ENCODE peak calls at places on chromosomes 16 and 17, in six cellular contexts. One of them, this sample, is unnamed. For H3K27me3, the result is how much of the 10 kb centered on the place peaks cover.

GRCh38 chr16:67546761-67547422 is 15.4 kb upstream of the CTCF start:
- DNase-seq in heart right ventricle: peak
- DNase-seq in mesendoderm: peak
- DNase-seq in left lung: peak
- DNase-seq in cardiac muscle cell: peak
- DNase-seq in aorta: peak
- DNase-seq in this sample: peak

GRCh38 chr16:89189358-89190025 is 10.8 kb downstream of the SLC22A31 start:
- DNase-seq in heart right ventricle: no peak
- DNase-seq in mesendoderm: no peak
- DNase-seq in left lung: peak
- DNase-seq in cardiac muscle cell: no peak
- DNase-seq in aorta: no peak
- DNase-seq in this sample: no peak

GRCh38 chr17:75334723-75335122 is 45.5 kb upstream of the SLC25A19 start:
- DNase-seq in heart right ventricle: no peak
- DNase-seq in mesendoderm: no peak
- DNase-seq in left lung: no peak
- DNase-seq in cardiac muscle cell: no peak
- DNase-seq in aorta: no peak
- DNase-seq in this sample: no peak

GRCh38 chr17:20256144-20256543 is 211.2 kb downstream of the LGALS9B start:
- DNase-seq in heart right ventricle: no peak
- DNase-seq in mesendoderm: no peak
- DNase-seq in left lung: no peak
- DNase-seq in cardiac muscle cell: no peak
- DNase-seq in aorta: no peak
- DNase-seq in this sample: no peak

GRCh38 chr17:60173304-60173807 is 23.6 kb downstream of the CA4 start:
- DNase-seq in heart right ventricle: no peak
- DNase-seq in mesendoderm: no peak
- DNase-seq in left lung: no peak
- DNase-seq in cardiac muscle cell: peak
- DNase-seq in aorta: no peak
- DNase-seq in this sample: no peak

GRCh38 chr16:68778551-68779231 is 41.6 kb downstream of the CDH1 start:
- DNase-seq in heart right ventricle: no peak
- DNase-seq in mesendoderm: peak
- DNase-seq in left lung: no peak
- DNase-seq in cardiac muscle cell: no peak
- DNase-seq in aorta: no peak
- DNase-seq in this sample: no peak

GRCh38 chr16:14300631-14301149 is 229.6 kb downstream of the MRTFB start:
- DNase-seq in heart right ventricle: peak
- DNase-seq in mesendoderm: peak
- DNase-seq in left lung: no peak
- DNase-seq in cardiac muscle cell: peak
- DNase-seq in aorta: peak
- DNase-seq in this sample: no peak

GRCh38 chr17:10001296-10001904 is 96.3 kb upstream of the RCVRN start:
- DNase-seq in heart right ventricle: no peak
- DNase-seq in mesendoderm: no peak
- DNase-seq in left lung: no peak
- DNase-seq in cardiac muscle cell: no peak
- DNase-seq in aorta: no peak
- DNase-seq in this sample: no peak

GRCh38 chr17:41621916-41622315 is 2.5 kb downstream of the KRT17 start:
- DNase-seq in heart right ventricle: no peak
- DNase-seq in mesendoderm: no peak
- DNase-seq in left lung: no peak
- DNase-seq in cardiac muscle cell: no peak
- DNase-seq in aorta: peak
- DNase-seq in this sample: no peak

GRCh38 chr17:50481648-50482047 is 3.0 kb downstream of the RSAD1 start:
- DNase-seq in heart right ventricle: no peak
- DNase-seq in mesendoderm: no peak
- DNase-seq in left lung: no peak
- DNase-seq in cardiac muscle cell: no peak
- DNase-seq in aorta: no peak
- DNase-seq in this sample: no peak

GRCh38 chr17:50482110-50482509 is 3.5 kb downstream of the RSAD1 start:
- DNase-seq in heart right ventricle: no peak
- DNase-seq in mesendoderm: no peak
- DNase-seq in left lung: peak
- DNase-seq in cardiac muscle cell: no peak
- DNase-seq in aorta: peak
- DNase-seq in this sample: no peak

GRCh38 chr17:50483266-50483665 is 4.6 kb downstream of the RSAD1 start:
- DNase-seq in heart right ventricle: no peak
- DNase-seq in mesendoderm: no peak
- DNase-seq in left lung: peak
- DNase-seq in cardiac muscle cell: no peak
- DNase-seq in aorta: peak
- DNase-seq in this sample: no peak

GRCh38 chr17:50482516-50482915 is 3.9 kb downstream of the RSAD1 start:
- DNase-seq in heart right ventricle: peak
- DNase-seq in mesendoderm: peak
- DNase-seq in left lung: peak
- DNase-seq in cardiac muscle cell: peak
- DNase-seq in aorta: peak
- DNase-seq in this sample: peak

DNA sequence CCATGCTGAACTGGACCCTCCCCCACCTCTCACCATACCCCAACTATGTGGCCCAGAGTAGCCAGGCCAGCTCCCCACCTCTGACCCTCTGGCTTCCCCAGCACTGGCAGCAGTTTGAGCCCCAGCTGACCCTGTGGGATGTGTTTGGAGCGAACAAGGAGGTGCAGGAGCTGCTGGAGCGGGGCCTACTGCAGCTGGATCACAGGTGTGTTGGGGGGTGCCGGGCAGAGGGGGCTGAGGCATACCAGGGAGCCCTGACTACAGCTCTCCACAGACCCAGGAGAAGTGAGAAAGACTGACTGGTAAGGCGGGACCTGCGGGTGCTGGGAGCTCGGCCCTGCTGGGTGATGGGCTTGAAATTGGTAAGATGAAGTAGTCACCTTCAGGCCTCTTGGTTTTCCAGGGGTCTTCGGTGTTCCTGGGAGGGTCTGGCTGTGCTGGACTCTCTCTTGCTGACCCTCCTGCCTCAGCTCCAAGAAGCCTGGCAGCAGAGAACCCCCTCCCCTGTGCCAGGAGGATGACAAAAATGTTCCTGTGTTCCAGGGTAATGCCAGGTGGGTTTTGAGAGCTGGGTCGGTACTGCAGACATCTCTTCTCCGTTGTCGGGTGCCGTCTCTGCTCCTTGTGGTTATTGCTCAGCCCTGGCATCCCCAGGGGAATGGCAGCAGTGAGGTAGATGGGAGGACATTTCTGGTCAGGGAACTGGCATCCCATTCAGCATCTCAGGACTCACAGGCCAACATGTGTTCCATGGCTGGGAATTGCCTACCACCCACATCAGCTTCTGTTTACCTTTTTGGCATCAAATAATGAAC is 5.9 kb downstream of the RSAD1 start:
- DNase-seq in heart right ventricle: no peak
- DNase-seq in mesendoderm: no peak
- DNase-seq in left lung: peak
- DNase-seq in cardiac muscle cell: no peak
- DNase-seq in aorta: peak
- DNase-seq in this sample: no peak
- H3K27me3 ChIP-seq in heart right ventricle: under half
- H3K27me3 ChIP-seq in mesendoderm: under half
- H3K27me3 ChIP-seq in left lung: under half
- H3K27me3 ChIP-seq in cardiac muscle cell: under half
- H3K27me3 ChIP-seq in aorta: under half
- H3K27me3 ChIP-seq in this sample: under half

GRCh38 chr16:75044800-75045361 is 46.1 kb downstream of the ZNRF1 start:
- DNase-seq in heart right ventricle: peak
- DNase-seq in mesendoderm: no peak
- DNase-seq in left lung: no peak
- DNase-seq in cardiac muscle cell: peak
- DNase-seq in aorta: no peak
- DNase-seq in this sample: no peak
- H3K27ac ChIP-seq in heart right ventricle: peak
- H3K27ac ChIP-seq in mesendoderm: no peak
- H3K27ac ChIP-seq in left lung: peak
- H3K27ac ChIP-seq in cardiac muscle cell: no peak
- H3K27ac ChIP-seq in aorta: no peak
- H3K27ac ChIP-seq in this sample: no peak

GRCh38 chr16:70769761-70770160 is 31.2 kb downstream of the VAC14 start:
- DNase-seq in heart right ventricle: no peak
- DNase-seq in mesendoderm: no peak
- DNase-seq in left lung: peak
- DNase-seq in cardiac muscle cell: no peak
- DNase-seq in aorta: no peak
- DNase-seq in this sample: no peak

GRCh38 chr16:70767377-70768204 is 33.4 kb downstream of the VAC14 start:
- DNase-seq in heart right ventricle: no peak
- DNase-seq in mesendoderm: no peak
- DNase-seq in left lung: peak
- DNase-seq in cardiac muscle cell: no peak
- DNase-seq in aorta: no peak
- DNase-seq in this sample: no peak

GRCh38 chr16:70770291-70770967 is 30.5 kb downstream of the VAC14 start:
- DNase-seq in heart right ventricle: no peak
- DNase-seq in mesendoderm: no peak
- DNase-seq in left lung: peak
- DNase-seq in cardiac muscle cell: no peak
- DNase-seq in aorta: no peak
- DNase-seq in this sample: no peak

GRCh38 chr16:70768205-70768580 is 32.8 kb downstream of the VAC14 start:
- DNase-seq in heart right ventricle: no peak
- DNase-seq in mesendoderm: no peak
- DNase-seq in left lung: peak
- DNase-seq in cardiac muscle cell: no peak
- DNase-seq in aorta: no peak
- DNase-seq in this sample: no peak

GRCh38 chr16:70769131-70769530 is 31.8 kb downstream of the VAC14 start:
- DNase-seq in heart right ventricle: no peak
- DNase-seq in mesendoderm: no peak
- DNase-seq in left lung: peak
- DNase-seq in cardiac muscle cell: no peak
- DNase-seq in aorta: no peak
- DNase-seq in this sample: no peak
- H3K27me3 ChIP-seq in heart right ventricle: under half
- H3K27me3 ChIP-seq in mesendoderm: under half
- H3K27me3 ChIP-seq in left lung: under half
- H3K27me3 ChIP-seq in cardiac muscle cell: under half
- H3K27me3 ChIP-seq in aorta: under half
- H3K27me3 ChIP-seq in this sample: under half

GRCh38 chr17:61496174-61496956 is 44.1 kb downstream of the TBX4 start:
- DNase-seq in heart right ventricle: no peak
- DNase-seq in mesendoderm: no peak
- DNase-seq in left lung: peak
- DNase-seq in cardiac muscle cell: no peak
- DNase-seq in aorta: no peak
- DNase-seq in this sample: no peak
- H3K27ac ChIP-seq in heart right ventricle: no peak
- H3K27ac ChIP-seq in mesendoderm: no peak
- H3K27ac ChIP-seq in left lung: no peak
- H3K27ac ChIP-seq in cardiac muscle cell: no peak
- H3K27ac ChIP-seq in aorta: no peak
- H3K27ac ChIP-seq in this sample: no peak

GRCh38 chr16:12511708-12512107 is 292.0 kb downstream of the CPPED1 start:
- DNase-seq in heart right ventricle: no peak
- DNase-seq in mesendoderm: no peak
- DNase-seq in left lung: no peak
- DNase-seq in cardiac muscle cell: no peak
- DNase-seq in aorta: peak
- DNase-seq in this sample: no peak
- H3K27me3 ChIP-seq in heart right ventricle: under half
- H3K27me3 ChIP-seq in mesendoderm: under half
- H3K27me3 ChIP-seq in left lung: under half
- H3K27me3 ChIP-seq in cardiac muscle cell: under half
- H3K27me3 ChIP-seq in aorta: under half
- H3K27me3 ChIP-seq in this sample: under half

GRCh38 chr16:11497851-11498289 is 88.8 kb downstream of the LITAF start:
- DNase-seq in heart right ventricle: no peak
- DNase-seq in mesendoderm: peak
- DNase-seq in left lung: no peak
- DNase-seq in cardiac muscle cell: peak
- DNase-seq in aorta: no peak
- DNase-seq in this sample: no peak
- H3K27ac ChIP-seq in heart right ventricle: peak
- H3K27ac ChIP-seq in mesendoderm: peak
- H3K27ac ChIP-seq in left lung: peak
- H3K27ac ChIP-seq in cardiac muscle cell: peak
- H3K27ac ChIP-seq in aorta: peak
- H3K27ac ChIP-seq in this sample: no peak

GRCh38 chr16:50476486-50477260 is 71.5 kb upstream of the NKD1 start:
- DNase-seq in heart right ventricle: no peak
- DNase-seq in mesendoderm: no peak
- DNase-seq in left lung: no peak
- DNase-seq in cardiac muscle cell: no peak
- DNase-seq in aorta: no peak
- DNase-seq in this sample: no peak

GRCh38 chr16:50473375-50473945 is 74.7 kb upstream of the NKD1 start:
- DNase-seq in heart right ventricle: no peak
- DNase-seq in mesendoderm: peak
- DNase-seq in left lung: no peak
- DNase-seq in cardiac muscle cell: peak
- DNase-seq in aorta: no peak
- DNase-seq in this sample: no peak

GRCh38 chr16:50474138-50474537 is 74.1 kb upstream of the NKD1 start:
- DNase-seq in heart right ventricle: no peak
- DNase-seq in mesendoderm: no peak
- DNase-seq in left lung: no peak
- DNase-seq in cardiac muscle cell: no peak
- DNase-seq in aorta: no peak
- DNase-seq in this sample: no peak

GRCh38 chr16:50472472-50472871 is 75.7 kb upstream of the NKD1 start:
- DNase-seq in heart right ventricle: no peak
- DNase-seq in mesendoderm: no peak
- DNase-seq in left lung: no peak
- DNase-seq in cardiac muscle cell: no peak
- DNase-seq in aorta: no peak
- DNase-seq in this sample: no peak

DNA sequence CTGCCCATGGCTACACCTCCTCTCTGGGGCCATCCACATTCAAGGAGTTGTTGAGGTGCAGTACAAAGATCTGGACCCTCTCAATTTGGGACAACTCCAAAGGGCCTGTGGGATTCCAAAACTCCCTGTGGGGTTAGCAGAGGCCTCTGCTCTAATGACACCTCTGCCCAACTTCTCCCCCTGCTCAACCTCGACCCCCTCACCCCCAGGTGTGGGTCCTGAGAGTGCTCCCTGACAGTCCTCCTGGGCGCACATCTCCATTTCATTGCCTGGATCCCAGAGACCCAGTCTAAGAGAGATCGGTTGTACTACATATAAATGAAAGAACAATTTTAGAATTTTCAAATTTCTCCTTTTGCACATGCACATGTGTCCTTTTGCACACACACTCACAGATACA is 73.0 kb upstream of the NKD1 start:
- DNase-seq in heart right ventricle: no peak
- DNase-seq in mesendoderm: no peak
- DNase-seq in left lung: no peak
- DNase-seq in cardiac muscle cell: no peak
- DNase-seq in aorta: no peak
- DNase-seq in this sample: no peak
- H3K27me3 ChIP-seq in heart right ventricle: under half
- H3K27me3 ChIP-seq in mesendoderm: under half
- H3K27me3 ChIP-seq in left lung: under half
- H3K27me3 ChIP-seq in cardiac muscle cell: half or more
- H3K27me3 ChIP-seq in aorta: under half
- H3K27me3 ChIP-seq in this sample: under half

GRCh38 chr16:82510041-82510440 is 116.7 kb upstream of the CDH13 start:
- DNase-seq in heart right ventricle: no peak
- DNase-seq in mesendoderm: no peak
- DNase-seq in left lung: no peak
- DNase-seq in cardiac muscle cell: no peak
- DNase-seq in aorta: no peak
- DNase-seq in this sample: no peak
- H3K27ac ChIP-seq in heart right ventricle: no peak
- H3K27ac ChIP-seq in mesendoderm: no peak
- H3K27ac ChIP-seq in left lung: no peak
- H3K27ac ChIP-seq in cardiac muscle cell: no peak
- H3K27ac ChIP-seq in aorta: no peak
- H3K27ac ChIP-seq in this sample: no peak